ENCODE peak calls at places on chromosomes 11 and 22, in ten cellular contexts. One of them, this sample, is unnamed.

GRCh38 chr11:120554771-120555432 is 43.4 kb downstream of the GRIK4 start:
- DNase-seq in NK-92 treated with Interleukin-12 subunit alpha and Interleukin-12 subunit beta, amount 100 ng/mL, for 24 hours: no peak
- DNase-seq in GM13976: peak; percentile 57
- DNase-seq in T-helper 2 cell: no peak
- DNase-seq in caudate nucleus: no peak
- DNase-seq in anterior cingulate cortex: no peak
- DNase-seq in NCI-H446 treated with DMSO at 0.1 percent for 48 hours: no peak
- DNase-seq in stimulated activated CD4-positive, alpha-beta T cell treated with anti-CD3 and anti-CD28 coated beads, TNF-alpha, amount 100 ng/mL, for 4 hours: no peak
- DNase-seq in adrenal gland: no peak
- DNase-seq in NCI-H1092 treated with DMSO at 0.1 percent for 48 hours: no peak
- DNase-seq in this sample: no peak

GRCh38 chr11:131537196-131537595 is 166.8 kb downstream of the NTM start:
- DNase-seq in GM13976: no peak
- DNase-seq in T-helper 2 cell: no peak
- DNase-seq in NCI-H446 treated with DMSO at 0.1 percent for 48 hours: no peak
- DNase-seq in NCI-H1092 treated with DMSO at 0.1 percent for 48 hours: no peak
- DNase-seq in caudate nucleus: no peak
- DNase-seq in anterior cingulate cortex: no peak
- DNase-seq in adrenal gland: no peak
- DNase-seq in NK-92 treated with Interleukin-12 subunit alpha and Interleukin-12 subunit beta, amount 100 ng/mL, for 24 hours: no peak
- DNase-seq in stimulated activated CD4-positive, alpha-beta T cell treated with anti-CD3 and anti-CD28 coated beads, TNF-alpha, amount 100 ng/mL, for 4 hours: no peak
- DNase-seq in this sample: no peak

GRCh38 chr22:44660051-44660830 is 41.8 kb upstream of the PRR5 start:
- DNase-seq in GM13976: no peak
- DNase-seq in adrenal gland: no peak
- DNase-seq in NCI-H446 treated with DMSO at 0.1 percent for 48 hours: no peak
- DNase-seq in stimulated activated CD4-positive, alpha-beta T cell treated with anti-CD3 and anti-CD28 coated beads, TNF-alpha, amount 100 ng/mL, for 4 hours: no peak
- DNase-seq in T-helper 2 cell: no peak
- DNase-seq in caudate nucleus: no peak
- DNase-seq in anterior cingulate cortex: no peak
- DNase-seq in NK-92 treated with Interleukin-12 subunit alpha and Interleukin-12 subunit beta, amount 100 ng/mL, for 24 hours: no peak
- DNase-seq in NCI-H1092 treated with DMSO at 0.1 percent for 48 hours: no peak
- DNase-seq in this sample: no peak

GRCh38 chr11:22957890-22958289 is 97.6 kb upstream of the CCDC179 start:
- DNase-seq in NCI-H446 treated with DMSO at 0.1 percent for 48 hours: no peak
- DNase-seq in NK-92 treated with Interleukin-12 subunit alpha and Interleukin-12 subunit beta, amount 100 ng/mL, for 24 hours: no peak
- DNase-seq in GM13976: no peak
- DNase-seq in stimulated activated CD4-positive, alpha-beta T cell treated with anti-CD3 and anti-CD28 coated beads, TNF-alpha, amount 100 ng/mL, for 4 hours: no peak
- DNase-seq in caudate nucleus: no peak
- DNase-seq in anterior cingulate cortex: no peak
- DNase-seq in adrenal gland: no peak
- DNase-seq in T-helper 2 cell: no peak
- DNase-seq in NCI-H1092 treated with DMSO at 0.1 percent for 48 hours: no peak
- DNase-seq in this sample: no peak

GRCh38 chr11:34928960-34929680 is 12.7 kb downstream of the PDHX start:
- DNase-seq in adrenal gland: no peak
- DNase-seq in T-helper 2 cell: no peak
- DNase-seq in caudate nucleus: no peak
- DNase-seq in NCI-H446 treated with DMSO at 0.1 percent for 48 hours: no peak
- DNase-seq in stimulated activated CD4-positive, alpha-beta T cell treated with anti-CD3 and anti-CD28 coated beads, TNF-alpha, amount 100 ng/mL, for 4 hours: no peak
- DNase-seq in NK-92 treated with Interleukin-12 subunit alpha and Interleukin-12 subunit beta, amount 100 ng/mL, for 24 hours: no peak
- DNase-seq in anterior cingulate cortex: no peak
- DNase-seq in NCI-H1092 treated with DMSO at 0.1 percent for 48 hours: no peak
- DNase-seq in GM13976: no peak
- DNase-seq in this sample: no peak

GRCh38 chr11:36478700-36479329 is 31.3 kb downstream of the TRAF6 start:
- DNase-seq in GM13976: peak; percentile 30
- DNase-seq in stimulated activated CD4-positive, alpha-beta T cell treated with anti-CD3 and anti-CD28 coated beads, TNF-alpha, amount 100 ng/mL, for 4 hours: no peak
- DNase-seq in NCI-H446 treated with DMSO at 0.1 percent for 48 hours: peak; percentile 33
- DNase-seq in anterior cingulate cortex: no peak
- DNase-seq in NK-92 treated with Interleukin-12 subunit alpha and Interleukin-12 subunit beta, amount 100 ng/mL, for 24 hours: no peak
- DNase-seq in caudate nucleus: peak; percentile 30
- DNase-seq in NCI-H1092 treated with DMSO at 0.1 percent for 48 hours: peak; percentile 18
- DNase-seq in T-helper 2 cell: no peak
- DNase-seq in adrenal gland: peak; percentile 39
- DNase-seq in this sample: no peak

GRCh38 chr11:125263268-125263790 is 98.8 kb downstream of the PKNOX2 start:
- DNase-seq in GM13976: no peak
- DNase-seq in caudate nucleus: peak; percentile 79
- DNase-seq in adrenal gland: peak; percentile 60
- DNase-seq in stimulated activated CD4-positive, alpha-beta T cell treated with anti-CD3 and anti-CD28 coated beads, TNF-alpha, amount 100 ng/mL, for 4 hours: no peak
- DNase-seq in NK-92 treated with Interleukin-12 subunit alpha and Interleukin-12 subunit beta, amount 100 ng/mL, for 24 hours: no peak
- DNase-seq in T-helper 2 cell: no peak
- DNase-seq in NCI-H446 treated with DMSO at 0.1 percent for 48 hours: no peak
- DNase-seq in NCI-H1092 treated with DMSO at 0.1 percent for 48 hours: peak; percentile 51
- DNase-seq in anterior cingulate cortex: peak; percentile 39
- DNase-seq in this sample: no peak

GRCh38 chr11:88300888-88301477 is 36.6 kb downstream of the CTSC start:
- DNase-seq in NK-92 treated with Interleukin-12 subunit alpha and Interleukin-12 subunit beta, amount 100 ng/mL, for 24 hours: no peak
- DNase-seq in anterior cingulate cortex: no peak
- DNase-seq in GM13976: no peak
- DNase-seq in adrenal gland: no peak
- DNase-seq in stimulated activated CD4-positive, alpha-beta T cell treated with anti-CD3 and anti-CD28 coated beads, TNF-alpha, amount 100 ng/mL, for 4 hours: no peak
- DNase-seq in NCI-H446 treated with DMSO at 0.1 percent for 48 hours: no peak
- DNase-seq in caudate nucleus: no peak
- DNase-seq in T-helper 2 cell: no peak
- DNase-seq in NCI-H1092 treated with DMSO at 0.1 percent for 48 hours: no peak
- DNase-seq in this sample: no peak

GRCh38 chr11:16605440-16605970 is 132.9 kb upstream of the C11orf58 start:
- DNase-seq in NCI-H446 treated with DMSO at 0.1 percent for 48 hours: no peak
- DNase-seq in NK-92 treated with Interleukin-12 subunit alpha and Interleukin-12 subunit beta, amount 100 ng/mL, for 24 hours: no peak
- DNase-seq in T-helper 2 cell: no peak
- DNase-seq in adrenal gland: peak; percentile 41
- DNase-seq in anterior cingulate cortex: no peak
- DNase-seq in GM13976: peak; percentile 25
- DNase-seq in NCI-H1092 treated with DMSO at 0.1 percent for 48 hours: peak; percentile 69
- DNase-seq in caudate nucleus: no peak
- DNase-seq in stimulated activated CD4-positive, alpha-beta T cell treated with anti-CD3 and anti-CD28 coated beads, TNF-alpha, amount 100 ng/mL, for 4 hours: no peak
- DNase-seq in this sample: no peak

GRCh38 chr11:123129920-123130319 is 65.1 kb downstream of the CLMP start:
- DNase-seq in caudate nucleus: no peak
- DNase-seq in NK-92 treated with Interleukin-12 subunit alpha and Interleukin-12 subunit beta, amount 100 ng/mL, for 24 hours: no peak
- DNase-seq in NCI-H446 treated with DMSO at 0.1 percent for 48 hours: no peak
- DNase-seq in NCI-H1092 treated with DMSO at 0.1 percent for 48 hours: no peak
- DNase-seq in T-helper 2 cell: no peak
- DNase-seq in GM13976: no peak
- DNase-seq in stimulated activated CD4-positive, alpha-beta T cell treated with anti-CD3 and anti-CD28 coated beads, TNF-alpha, amount 100 ng/mL, for 4 hours: no peak
- DNase-seq in anterior cingulate cortex: no peak
- DNase-seq in adrenal gland: no peak
- DNase-seq in this sample: no peak

GRCh38 chr11:93694109-93694508 is 32.6 kb downstream of the CEP295 start:
- DNase-seq in GM13976: no peak
- DNase-seq in anterior cingulate cortex: no peak
- DNase-seq in NCI-H446 treated with DMSO at 0.1 percent for 48 hours: no peak
- DNase-seq in T-helper 2 cell: no peak
- DNase-seq in NK-92 treated with Interleukin-12 subunit alpha and Interleukin-12 subunit beta, amount 100 ng/mL, for 24 hours: no peak
- DNase-seq in caudate nucleus: no peak
- DNase-seq in NCI-H1092 treated with DMSO at 0.1 percent for 48 hours: no peak
- DNase-seq in stimulated activated CD4-positive, alpha-beta T cell treated with anti-CD3 and anti-CD28 coated beads, TNF-alpha, amount 100 ng/mL, for 4 hours: no peak
- DNase-seq in adrenal gland: no peak
- DNase-seq in this sample: no peak

GRCh38 chr11:13053255-13053917 is 44.3 kb downstream of the RASSF10 start:
- DNase-seq in GM13976: no peak
- DNase-seq in NCI-H446 treated with DMSO at 0.1 percent for 48 hours: no peak
- DNase-seq in caudate nucleus: no peak
- DNase-seq in adrenal gland: peak; percentile 61
- DNase-seq in NK-92 treated with Interleukin-12 subunit alpha and Interleukin-12 subunit beta, amount 100 ng/mL, for 24 hours: no peak
- DNase-seq in NCI-H1092 treated with DMSO at 0.1 percent for 48 hours: no peak
- DNase-seq in stimulated activated CD4-positive, alpha-beta T cell treated with anti-CD3 and anti-CD28 coated beads, TNF-alpha, amount 100 ng/mL, for 4 hours: no peak
- DNase-seq in T-helper 2 cell: no peak
- DNase-seq in anterior cingulate cortex: no peak
- DNase-seq in this sample: no peak

GRCh38 chr11:86629070-86629706 is 43.2 kb downstream of the ME3 start:
- DNase-seq in adrenal gland: peak; percentile 53
- DNase-seq in NCI-H1092 treated with DMSO at 0.1 percent for 48 hours: no peak
- DNase-seq in anterior cingulate cortex: no peak
- DNase-seq in GM13976: no peak
- DNase-seq in NCI-H446 treated with DMSO at 0.1 percent for 48 hours: no peak
- DNase-seq in stimulated activated CD4-positive, alpha-beta T cell treated with anti-CD3 and anti-CD28 coated beads, TNF-alpha, amount 100 ng/mL, for 4 hours: no peak
- DNase-seq in caudate nucleus: no peak
- DNase-seq in T-helper 2 cell: no peak
- DNase-seq in NK-92 treated with Interleukin-12 subunit alpha and Interleukin-12 subunit beta, amount 100 ng/mL, for 24 hours: no peak
- DNase-seq in this sample: no peak

GRCh38 chr22:17370766-17371181 is 1.5 kb downstream of the CECR2 start:
- DNase-seq in caudate nucleus: no peak
- DNase-seq in anterior cingulate cortex: no peak
- DNase-seq in GM13976: no peak
- DNase-seq in adrenal gland: no peak
- DNase-seq in NK-92 treated with Interleukin-12 subunit alpha and Interleukin-12 subunit beta, amount 100 ng/mL, for 24 hours: no peak
- DNase-seq in NCI-H446 treated with DMSO at 0.1 percent for 48 hours: no peak
- DNase-seq in stimulated activated CD4-positive, alpha-beta T cell treated with anti-CD3 and anti-CD28 coated beads, TNF-alpha, amount 100 ng/mL, for 4 hours: no peak
- DNase-seq in NCI-H1092 treated with DMSO at 0.1 percent for 48 hours: no peak
- DNase-seq in T-helper 2 cell: no peak
- DNase-seq in this sample: no peak

GRCh38 chr22:46467006-46467405 is 70.4 kb downstream of the CELSR1 start:
- DNase-seq in NCI-H1092 treated with DMSO at 0.1 percent for 48 hours: no peak
- DNase-seq in adrenal gland: no peak
- DNase-seq in NK-92 treated with Interleukin-12 subunit alpha and Interleukin-12 subunit beta, amount 100 ng/mL, for 24 hours: no peak
- DNase-seq in NCI-H446 treated with DMSO at 0.1 percent for 48 hours: no peak
- DNase-seq in anterior cingulate cortex: no peak
- DNase-seq in stimulated activated CD4-positive, alpha-beta T cell treated with anti-CD3 and anti-CD28 coated beads, TNF-alpha, amount 100 ng/mL, for 4 hours: no peak
- DNase-seq in GM13976: no peak
- DNase-seq in T-helper 2 cell: no peak
- DNase-seq in caudate nucleus: no peak
- DNase-seq in this sample: no peak

GRCh38 chr22:42919199-42919598 is 62.1 kb upstream of the ARFGAP3 start:
- DNase-seq in adrenal gland: peak; percentile 65
- DNase-seq in GM13976: no peak
- DNase-seq in NCI-H446 treated with DMSO at 0.1 percent for 48 hours: peak; percentile 70
- DNase-seq in stimulated activated CD4-positive, alpha-beta T cell treated with anti-CD3 and anti-CD28 coated beads, TNF-alpha, amount 100 ng/mL, for 4 hours: no peak
- DNase-seq in T-helper 2 cell: no peak
- DNase-seq in anterior cingulate cortex: no peak
- DNase-seq in caudate nucleus: no peak
- DNase-seq in NCI-H1092 treated with DMSO at 0.1 percent for 48 hours: no peak
- DNase-seq in NK-92 treated with Interleukin-12 subunit alpha and Interleukin-12 subunit beta, amount 100 ng/mL, for 24 hours: peak; percentile 14
- DNase-seq in this sample: no peak

GRCh38 chr22:19962909-19963806 is 21.5 kb upstream of the TXNRD2 start:
- DNase-seq in NCI-H1092 treated with DMSO at 0.1 percent for 48 hours: no peak
- DNase-seq in caudate nucleus: no peak
- DNase-seq in T-helper 2 cell: peak; percentile 5
- DNase-seq in GM13976: no peak
- DNase-seq in anterior cingulate cortex: no peak
- DNase-seq in NCI-H446 treated with DMSO at 0.1 percent for 48 hours: no peak
- DNase-seq in NK-92 treated with Interleukin-12 subunit alpha and Interleukin-12 subunit beta, amount 100 ng/mL, for 24 hours: no peak
- DNase-seq in stimulated activated CD4-positive, alpha-beta T cell treated with anti-CD3 and anti-CD28 coated beads, TNF-alpha, amount 100 ng/mL, for 4 hours: no peak
- DNase-seq in adrenal gland: peak; percentile 79
- DNase-seq in this sample: peak; percentile 8

GRCh38 chr11:120134106-120134930 is 3.6 kb downstream of the TRIM29 start:
- DNase-seq in adrenal gland: no peak
- DNase-seq in stimulated activated CD4-positive, alpha-beta T cell treated with anti-CD3 and anti-CD28 coated beads, TNF-alpha, amount 100 ng/mL, for 4 hours: no peak
- DNase-seq in caudate nucleus: no peak
- DNase-seq in T-helper 2 cell: no peak
- DNase-seq in NCI-H1092 treated with DMSO at 0.1 percent for 48 hours: no peak
- DNase-seq in NCI-H446 treated with DMSO at 0.1 percent for 48 hours: no peak
- DNase-seq in NK-92 treated with Interleukin-12 subunit alpha and Interleukin-12 subunit beta, amount 100 ng/mL, for 24 hours: no peak
- DNase-seq in GM13976: peak; percentile 6
- DNase-seq in anterior cingulate cortex: no peak
- DNase-seq in this sample: no peak

GRCh38 chr11:124950606-124951330 is 3.2 kb upstream of the CCDC15 start:
- DNase-seq in NCI-H1092 treated with DMSO at 0.1 percent for 48 hours: no peak
- DNase-seq in NK-92 treated with Interleukin-12 subunit alpha and Interleukin-12 subunit beta, amount 100 ng/mL, for 24 hours: peak; percentile 2
- DNase-seq in adrenal gland: no peak
- DNase-seq in anterior cingulate cortex: no peak
- DNase-seq in caudate nucleus: no peak
- DNase-seq in stimulated activated CD4-positive, alpha-beta T cell treated with anti-CD3 and anti-CD28 coated beads, TNF-alpha, amount 100 ng/mL, for 4 hours: no peak
- DNase-seq in T-helper 2 cell: no peak
- DNase-seq in GM13976: no peak
- DNase-seq in NCI-H446 treated with DMSO at 0.1 percent for 48 hours: no peak
- DNase-seq in this sample: no peak

GRCh38 chr11:92380882-92381281 is 156.3 kb downstream of the FAT3 start:
- DNase-seq in NK-92 treated with Interleukin-12 subunit alpha and Interleukin-12 subunit beta, amount 100 ng/mL, for 24 hours: no peak
- DNase-seq in T-helper 2 cell: no peak
- DNase-seq in NCI-H446 treated with DMSO at 0.1 percent for 48 hours: no peak
- DNase-seq in GM13976: no peak
- DNase-seq in stimulated activated CD4-positive, alpha-beta T cell treated with anti-CD3 and anti-CD28 coated beads, TNF-alpha, amount 100 ng/mL, for 4 hours: no peak
- DNase-seq in anterior cingulate cortex: no peak
- DNase-seq in NCI-H1092 treated with DMSO at 0.1 percent for 48 hours: no peak
- DNase-seq in caudate nucleus: no peak
- DNase-seq in adrenal gland: no peak
- DNase-seq in this sample: no peak